ENCODE peak calls at places on chromosomes 16 and 17, in ten cellular contexts. U is activated effector memory CD4-positive, alpha-beta T cell treated with Interleukin-2 at 50 U/mL for 16 hours; V is GM13977; Y is kidney; W is H9; J is activated CD4-positive, CD25-positive, alpha-beta regulatory T cell; M is activated T-helper 1 cell treated with anti-CD3 and anti-CD28 coated beads, Interleukin-2, amount 50 U/mL, for 16 hours; C is activated naive CD8-positive, alpha-beta T cell treated with anti-CD3 and anti-CD28 coated beads for 36 hours; D is mesendoderm; T is astrocyte of the cerebellum. H is an unnamed sample.

GRCh38 chr17:32943647-32944191 is 15.8 kb downstream of the TMEM98 start:
- DNase-seq in U (no peak), W (no peak), D (peak; percentile 84), T (peak; percentile 11), V (no peak), C (no peak), M (no peak), Y (no peak), J (no peak), H (peak; percentile 87)

GRCh38 chr16:21626659-21627277 is 25.6 kb downstream of the IGSF6 start:
- DNase-seq in Y (no peak), M (no peak), C (peak; percentile 21), D (no peak), J (no peak), V (no peak), U (no peak), W (no peak), T (peak; percentile 65), H (peak; percentile 94)

GRCh38 chr17:48996696-48997102 is 486 bp upstream of the IGF2BP1 start:
- DNase-seq in M (no peak), V (no peak), C (no peak), D (no peak), T (no peak), J (no peak), Y (no peak), U (no peak), W (no peak), H (no peak)

GRCh38 chr16:72480926-72481325 is 309.0 kb upstream of the PMFBP1 start:
- DNase-seq in U (no peak), C (no peak), V (no peak), J (no peak), M (no peak), W (no peak), Y (no peak), T (no peak), D (no peak), H (no peak)

GRCh38 chr17:61816538-61816937 is 46.8 kb downstream of the BRIP1 start:
- DNase-seq in M (no peak), T (no peak), W (no peak), C (no peak), J (no peak), Y (no peak), U (no peak), V (no peak), D (no peak), H (no peak)

GRCh38 chr17:4892499-4893221 is 6.7 kb upstream of the C17orf107 start:
- DNase-seq in W (no peak), V (no peak), J (no peak), M (no peak), Y (no peak), C (no peak), D (no peak), T (no peak), U (no peak), H (no peak)

GRCh38 chr16:72680732-72681131 is 367.2 kb downstream of the ZFHX3 start:
- DNase-seq in D (no peak), J (no peak), C (no peak), M (no peak), U (no peak), W (no peak), Y (no peak), T (no peak), V (no peak), H (no peak)

GRCh38 chr17:40510328-40510648 is 8.9 kb upstream of the TNS4 start:
- DNase-seq in C (no peak), J (no peak), W (no peak), Y (no peak), D (peak; percentile 86), M (no peak), V (no peak), T (peak; percentile 86), U (no peak), H (no peak)

GRCh38 chr17:17647521-17648178 is 33.6 kb upstream of the RAI1 start:
- DNase-seq in U (no peak), T (no peak), V (no peak), M (no peak), D (no peak), W (no peak), C (no peak), Y (no peak), J (no peak), H (no peak)

GRCh38 chr17:30000001-30000754 is 58.7 kb downstream of the EFCAB5 start:
- DNase-seq in T (no peak), W (no peak), D (no peak), J (no peak), M (no peak), C (no peak), V (no peak), U (no peak), Y (no peak), H (no peak)

GRCh38 chr17:6666077-6666521 is 14.5 kb downstream of the C17orf100 start:
- DNase-seq in Y (peak; percentile 86), M (no peak), D (peak; percentile 87), W (peak; percentile 90), J (no peak), C (peak; percentile 44), T (peak; percentile 74), V (peak; percentile 78), U (no peak), H (peak; percentile 60)

GRCh38 chr17:82320956-82321927 is 3.8 kb upstream of the CD7 start:
- DNase-seq in M (no peak), J (peak; percentile 58), D (peak; percentile 14), W (peak; percentile 75), Y (peak; percentile 81), C (peak; percentile 82), T (no peak), U (peak; percentile 48), V (peak; percentile 89), H (no peak)

GRCh38 chr17:49696233-49696761 is 11.5 kb downstream of the SLC35B1 start:
- DNase-seq in W (no peak), U (no peak), T (no peak), Y (no peak), V (peak; percentile 75), C (peak; percentile 81), J (no peak), M (no peak), D (no peak), H (no peak)